ENCODE peak calls at places on chromosomes 4 and X, in seven cellular contexts. N is pancreas; M is activated CD8-positive, alpha-beta memory T cell treated with anti-CD3 and anti-CD28 coated beads, Interleukin-2, amount 10 ng/mL, durations not matched to agents 7 days and 5 days; D is T-helper 1 cell; V is HEK293T; F is ELF-1; P is GM23248. S is an unnamed sample.

GRCh38 chr4:37795796-37796195 is 30.7 kb upstream of the PGM2 start:
- DNase-seq in N (no peak), M (no peak), D (no peak), V (no peak), F (no peak), P (no peak), S (no peak)

GRCh38 chrX:45401923-45402322 is 201.2 kb upstream of the DIPK2B start:
- DNase-seq in N (no peak), M (no peak), D (no peak), V (no peak), F (no peak), P (no peak), S (no peak)

GRCh38 chrX:37697169-37697760 is 11.7 kb downstream of the XK start:
- DNase-seq in N (no peak), M (no peak), D (no peak), V (no peak), F (no peak), P (no peak), S (no peak)

GRCh38 chrX:51332188-51332942 is at the start of gene NUDT10:
- DNase-seq in N (peak), M (peak), D (no peak), V (peak), F (peak), P (peak), S (peak)

GRCh38 chrX:130263016-130263415 is 5.7 kb downstream of the ZNF280C start:
- DNase-seq in N (no peak), M (no peak), D (no peak), V (no peak), F (no peak), P (peak), S (no peak)

GRCh38 chrX:46279214-46279924 is 265.9 kb downstream of the ZNF674 start:
- DNase-seq in N (no peak), M (no peak), D (no peak), V (no peak), F (no peak), P (peak), S (no peak)

GRCh38 chrX:152735860-152736511 is 2.4 kb downstream of the MAGEA12 start:
- DNase-seq in N (no peak), M (no peak), D (no peak), V (no peak), F (no peak), P (no peak), S (no peak)

GRCh38 chr4:94491322-94491721 is 39.6 kb downstream of the PDLIM5 start:
- DNase-seq in N (no peak), M (no peak), D (no peak), V (no peak), F (no peak), P (peak), S (peak)

S was measured in endothelial cell of umbilical vein.